ENCODE peak calls at places on chromosomes 1 and 21, in ten cellular contexts. R is substantia nigra; T is stimulated activated CD4-positive, alpha-beta T cell treated with anti-CD3 and anti-CD28 coated beads, Interleukin-12 subunit alpha, Interleukin-12 subunit beta, amount 100 ng/mL, for 4 hours; Q is Calu3; O is activated CD4-positive, alpha-beta T cell treated with anti-CD3 and anti-CD28 coated beads, Interleukin-2, amount 10 ng/mL, durations not matched to agents 7 days and 5 days; S is left kidney; P is activated naive CD4-positive, alpha-beta T cell; N is NCI-H2081; Z is GM12864; K is activated effector memory CD4-positive, alpha-beta T cell treated with Interleukin-2 at 50 U/mL for 16 hours. G is an unnamed sample.

GRCh38 chr1:117120774-117121588 is 568 bp downstream of the TRIM45 start:
- DNase-seq in R (no peak), T (no peak), Q (no peak), O (no peak), S (peak), P (no peak), N (peak), Z (no peak), K (no peak), G (no peak)

GRCh38 chr1:1024421-1025415 is 4.8 kb downstream of the AGRN start:
- DNase-seq in R (peak), T (no peak), Q (peak), O (no peak), S (peak), P (no peak), N (no peak), Z (no peak), K (no peak), G (no peak)

GRCh38 chr21:38027901-38028300 is 111.6 kb upstream of the KCNJ6 start:
- DNase-seq in R (no peak), T (no peak), Q (no peak), O (no peak), S (no peak), P (no peak), N (no peak), Z (no peak), K (no peak), G (no peak)

GRCh38 chr1:221315330-221315729 is 426.6 kb downstream of the DUSP10 start:
- DNase-seq in R (no peak), T (no peak), Q (no peak), O (no peak), S (no peak), P (no peak), N (no peak), Z (no peak), K (no peak), G (no peak)

GRCh38 chr21:31509108-31510017 is 150.1 kb upstream of the SOD1 start:
- DNase-seq in R (no peak), T (peak), Q (peak), O (peak), S (no peak), P (peak), N (peak), Z (peak), K (peak), G (no peak)

GRCh38 chr1:51768971-51769601 is 109.4 kb downstream of the NRDC start:
- DNase-seq in R (no peak), T (no peak), Q (peak), O (peak), S (peak), P (no peak), N (peak), Z (peak), K (no peak), G (no peak)

GRCh38 chr1:54161495-54162168 is 8.8 kb upstream of the CDCP2 start:
- DNase-seq in R (no peak), T (no peak), Q (no peak), O (no peak), S (no peak), P (no peak), N (no peak), Z (no peak), K (no peak), G (no peak)

GRCh38 chr1:63729227-63729620 is 44.6 kb upstream of the ROR1 start:
- DNase-seq in R (no peak), T (no peak), Q (no peak), O (no peak), S (no peak), P (no peak), N (no peak), Z (no peak), K (no peak), G (no peak)

GRCh38 chr1:35466120-35466519 is 91.1 kb downstream of the KIAA0319L start:
- DNase-seq in R (no peak), T (no peak), Q (no peak), O (no peak), S (no peak), P (no peak), N (no peak), Z (no peak), K (no peak), G (no peak)

GRCh38 chr1:232143315-232143886 is 486.5 kb downstream of the SIPA1L2 start:
- DNase-seq in R (no peak), T (no peak), Q (no peak), O (no peak), S (no peak), P (no peak), N (no peak), Z (no peak), K (no peak), G (no peak)

GRCh38 chr1:229841230-229841629 is 215.2 kb downstream of the URB2 start:
- DNase-seq in R (no peak), T (no peak), Q (no peak), O (no peak), S (no peak), P (no peak), N (no peak), Z (peak), K (no peak), G (no peak)

GRCh38 chr1:162133566-162133965 is 64.1 kb downstream of the NOS1AP start:
- DNase-seq in R (no peak), T (no peak), Q (no peak), O (no peak), S (no peak), P (no peak), N (no peak), Z (no peak), K (no peak), G (no peak)